ENCODE peak calls at places on chromosomes 11 and 22, in ten cellular contexts. P is GM12865, J is neural crest cell, D is fibroblast of lung, M is ovary, W is uterus, E is AG04450, C is lower lobe of right lung, U is B cell, H is HCT116. K is an unnamed sample.

GRCh38 chr11:134862168-134862567 is 450.1 kb upstream of the B3GAT1 start:
- DNase-seq in P (no peak), J (no peak), D (no peak), M (no peak), W (no peak), E (no peak), C (no peak), U (no peak), H (no peak), K (no peak)

GRCh38 chr11:37505406-37505805 is 907.4 kb upstream of the RAG2 start:
- DNase-seq in P (no peak), J (no peak), D (no peak), M (no peak), W (no peak), E (no peak), C (no peak), U (no peak), H (no peak), K (no peak)

GRCh38 chr11:65435981-65436411 is 13.4 kb downstream of the NEAT1 start:
- DNase-seq in P (no peak), J (no peak), D (peak; percentile 51), M (peak; percentile 44), W (no peak), E (no peak), C (no peak), U (no peak), H (no peak), K (no peak)

GRCh38 chr11:10638285-10638684 is 55.3 kb downstream of the IRAG1 start:
- DNase-seq in P (no peak), J (no peak), D (peak; percentile 22), M (no peak), W (peak; percentile 70), E (no peak), C (no peak), U (no peak), H (no peak), K (no peak)

GRCh38 chr11:1701041-1701807 is 4.2 kb downstream of the KRTAP5-6 start:
- DNase-seq in P (no peak), J (no peak), D (no peak), M (no peak), W (no peak), E (no peak), C (no peak), U (no peak), H (no peak), K (no peak)

GRCh38 chr11:94132152-94132558 is 3.5 kb downstream of the PANX1 start:
- DNase-seq in P (no peak), J (no peak), D (peak; percentile 92), M (no peak), W (peak; percentile 34), E (peak; percentile 77), C (no peak), U (no peak), H (no peak), K (no peak)

GRCh38 chr22:19958083-19959042 is 16.7 kb upstream of the TXNRD2 start:
- DNase-seq in P (no peak), J (no peak), D (peak; percentile 73), M (no peak), W (no peak), E (no peak), C (peak; percentile 23), U (peak; percentile 5), H (no peak), K (no peak)

GRCh38 chr11:68610452-68611116 is 73.8 kb upstream of the GAL start:
- DNase-seq in P (no peak), J (no peak), D (peak; percentile 22), M (no peak), W (no peak), E (no peak), C (no peak), U (no peak), H (no peak), K (no peak)

GRCh38 chr11:30326911-30327310 is 4.0 kb downstream of the ARL14EP start:
- DNase-seq in P (no peak), J (no peak), D (no peak), M (no peak), W (no peak), E (no peak), C (no peak), U (no peak), H (no peak), K (no peak)

GRCh38 chr11:32113637-32114203 is 22.8 kb downstream of the RCN1 start:
- DNase-seq in P (no peak), J (no peak), D (no peak), M (no peak), W (no peak), E (no peak), C (no peak), U (no peak), H (no peak), K (no peak)

GRCh38 chr11:32116668-32117067 is 25.8 kb downstream of the RCN1 start:
- DNase-seq in P (no peak), J (no peak), D (no peak), M (no peak), W (no peak), E (no peak), C (no peak), U (no peak), H (no peak), K (no peak)

GRCh38 chr11:32113200-32113599 is 22.3 kb downstream of the RCN1 start:
- DNase-seq in P (no peak), J (no peak), D (peak; percentile 93), M (peak; percentile 43), W (no peak), E (no peak), C (no peak), U (no peak), H (no peak), K (no peak)

GRCh38 chr11:32118025-32118974 is 27.4 kb downstream of the RCN1 start:
- DNase-seq in P (no peak), J (no peak), D (peak; percentile 66), M (no peak), W (no peak), E (no peak), C (no peak), U (no peak), H (peak; percentile 77), K (no peak)

DNA sequence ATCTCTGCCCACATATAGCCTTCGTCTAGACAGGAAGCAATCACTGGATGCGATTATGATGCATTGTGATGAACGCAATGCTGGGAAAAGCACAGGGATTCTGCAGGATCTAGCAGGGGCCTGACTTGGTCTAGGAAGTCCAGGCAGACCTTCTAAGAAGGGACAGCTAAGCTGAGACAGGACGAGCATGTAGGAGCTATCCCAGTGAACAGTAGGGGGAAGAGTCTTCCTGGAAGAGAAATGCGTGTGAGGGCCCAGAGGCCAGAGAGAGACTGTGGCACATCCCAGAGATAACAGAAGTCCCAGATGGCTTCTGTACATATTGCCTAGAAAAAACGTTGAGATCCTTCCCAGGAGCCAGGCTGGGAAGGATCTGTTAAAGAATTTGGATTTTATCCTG is 24.5 kb downstream of the RCN1 start:
- DNase-seq in P (no peak), J (no peak), D (no peak), M (no peak), W (no peak), E (no peak), C (no peak), U (no peak), H (no peak), K (no peak)
- TF ChIP-seq CTCF in P (no peak), J (no peak), D (no peak), M (no peak), W (no peak), E (peak; percentile 4), C (no peak), U (no peak), H (peak; percentile 15), K (no peak)

GRCh38 chr11:46849631-46850030 is 3.6 kb upstream of the CKAP5 start:
- DNase-seq in P (no peak), J (no peak), D (no peak), M (no peak), W (no peak), E (no peak), C (no peak), U (no peak), H (no peak), K (no peak)
- TF ChIP-seq CTCF in P (no peak), J (no peak), D (no peak), M (no peak), W (no peak), E (no peak), C (no peak), U (no peak), H (no peak), K (no peak)

GRCh38 chr22:30230330-30230729 is 16.2 kb downstream of the LIF start:
- DNase-seq in P (no peak), J (no peak), D (no peak), M (no peak), W (no peak), E (no peak), C (no peak), U (no peak), H (no peak), K (no peak)

GRCh38 chr22:30233582-30233981 is 13.0 kb downstream of the LIF start:
- DNase-seq in P (no peak), J (no peak), D (no peak), M (no peak), W (no peak), E (no peak), C (no peak), U (no peak), H (no peak), K (no peak)

GRCh38 chr22:30228509-30229359 is 17.8 kb downstream of the LIF start:
- DNase-seq in P (no peak), J (no peak), D (no peak), M (no peak), W (no peak), E (no peak), C (no peak), U (no peak), H (no peak), K (no peak)

GRCh38 chr22:30232716-30233218 is 13.8 kb downstream of the LIF start:
- DNase-seq in P (no peak), J (no peak), D (no peak), M (no peak), W (no peak), E (no peak), C (no peak), U (no peak), H (no peak), K (no peak)

GRCh38 chr22:30230787-30231461 is 15.6 kb downstream of the LIF start:
- DNase-seq in P (no peak), J (no peak), D (no peak), M (no peak), W (no peak), E (no peak), C (no peak), U (no peak), H (no peak), K (no peak)
- TF ChIP-seq CTCF in P (no peak), J (no peak), D (no peak), M (no peak), W (no peak), E (no peak), C (no peak), U (no peak), H (no peak), K (no peak)

DNA sequence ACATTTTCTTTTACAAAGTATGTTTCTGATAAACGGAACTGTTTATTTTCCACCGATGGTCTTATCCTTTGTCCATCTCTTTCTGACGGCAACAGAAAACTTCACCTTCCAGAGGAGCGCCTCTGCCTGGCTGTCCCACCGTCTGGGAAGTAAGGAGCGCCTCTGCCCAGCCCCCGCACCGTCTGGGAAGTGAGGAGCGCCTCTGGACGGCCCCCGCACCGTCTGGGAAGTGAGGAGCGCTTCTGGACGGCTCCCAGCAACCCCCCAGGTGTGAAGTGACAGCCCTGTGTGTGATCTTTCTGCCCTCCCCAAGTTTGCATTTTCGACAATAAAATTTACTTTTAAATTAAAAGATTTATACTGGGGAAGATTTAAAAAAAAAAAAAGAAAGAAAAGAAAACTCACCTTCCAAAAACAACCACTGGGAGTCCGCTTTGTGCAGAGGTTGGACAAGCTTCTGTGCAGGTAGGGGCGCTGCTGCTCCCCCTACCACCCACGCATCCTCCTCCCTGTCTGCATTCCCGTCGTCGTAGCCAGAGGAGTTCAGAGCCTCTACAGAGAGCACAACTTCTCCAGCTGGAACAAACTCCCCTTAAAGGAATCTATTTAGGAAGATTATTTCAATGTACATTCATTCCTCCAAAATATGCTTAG is 1.0 kb upstream of the APOBEC3B start:
- DNase-seq in P (peak; percentile 39), J (no peak), D (peak; percentile 8), M (peak; percentile 68), W (peak; percentile 60), E (no peak), C (no peak), U (no peak), H (peak; percentile 37), K (no peak)
- TF ChIP-seq CTCF in P (peak; percentile 32), J (peak; percentile 55), D (peak; percentile 30), M (no peak), W (peak; percentile 54), E (peak; percentile 53), C (no peak), U (peak; percentile 55), H (peak; percentile 55), K (peak; percentile 41)